ENCODE peak calls at places on chromosomes 13 and 19, in six cellular contexts. One of them, this sample, is unnamed.

GRCh38 chr13:110403721-110404120 is 96.6 kb downstream of the COL4A2 start:
- DNase-seq in esophagus squamous epithelium: no peak
- DNase-seq in AG04450: no peak
- DNase-seq in lower lobe of right lung: no peak
- DNase-seq in colonic mucosa: no peak
- DNase-seq in left ventricle myocardium inferior: no peak
- DNase-seq in this sample: no peak

GRCh38 chr19:6632002-6632621 is 37.8 kb downstream of the TNFSF14 start:
- DNase-seq in esophagus squamous epithelium: peak
- DNase-seq in AG04450: no peak
- DNase-seq in lower lobe of right lung: no peak
- DNase-seq in colonic mucosa: peak
- DNase-seq in left ventricle myocardium inferior: no peak
- DNase-seq in this sample: peak

GRCh38 chr13:84037937-84038464 is 155.7 kb upstream of the SLITRK1 start:
- DNase-seq in esophagus squamous epithelium: no peak
- DNase-seq in AG04450: no peak
- DNase-seq in lower lobe of right lung: no peak
- DNase-seq in colonic mucosa: no peak
- DNase-seq in left ventricle myocardium inferior: no peak
- DNase-seq in this sample: no peak

GRCh38 chr13:98055623-98056022 is 87.3 kb upstream of the FARP1 start:
- DNase-seq in esophagus squamous epithelium: no peak
- DNase-seq in AG04450: no peak
- DNase-seq in lower lobe of right lung: no peak
- DNase-seq in colonic mucosa: no peak
- DNase-seq in left ventricle myocardium inferior: no peak
- DNase-seq in this sample: no peak

GRCh38 chr13:91690944-91691343 is 292.5 kb downstream of the GPC5 start:
- DNase-seq in esophagus squamous epithelium: no peak
- DNase-seq in AG04450: no peak
- DNase-seq in lower lobe of right lung: no peak
- DNase-seq in colonic mucosa: no peak
- DNase-seq in left ventricle myocardium inferior: no peak
- DNase-seq in this sample: no peak

GRCh38 chr13:98674968-98675528 is 77.4 kb downstream of the SLC15A1 start:
- DNase-seq in esophagus squamous epithelium: no peak
- DNase-seq in AG04450: no peak
- DNase-seq in lower lobe of right lung: no peak
- DNase-seq in colonic mucosa: no peak
- DNase-seq in left ventricle myocardium inferior: no peak
- DNase-seq in this sample: no peak

GRCh38 chr13:87677334-87678234 is 6.4 kb downstream of the SLITRK5 start:
- DNase-seq in esophagus squamous epithelium: no peak
- DNase-seq in AG04450: no peak
- DNase-seq in lower lobe of right lung: peak
- DNase-seq in colonic mucosa: no peak
- DNase-seq in left ventricle myocardium inferior: no peak
- DNase-seq in this sample: no peak

GRCh38 chr13:31191748-31192147 is 8.0 kb upstream of the B3GLCT start:
- DNase-seq in esophagus squamous epithelium: no peak
- DNase-seq in AG04450: no peak
- DNase-seq in lower lobe of right lung: no peak
- DNase-seq in colonic mucosa: no peak
- DNase-seq in left ventricle myocardium inferior: no peak
- DNase-seq in this sample: peak

GRCh38 chr13:76885203-76886004 is 801 bp downstream of the KCTD12 start:
- DNase-seq in esophagus squamous epithelium: peak
- DNase-seq in AG04450: no peak
- DNase-seq in lower lobe of right lung: peak
- DNase-seq in colonic mucosa: peak
- DNase-seq in left ventricle myocardium inferior: peak
- DNase-seq in this sample: peak

GRCh38 chr13:91058066-91058465 is 289.4 kb upstream of the MIR17HG start:
- DNase-seq in esophagus squamous epithelium: no peak
- DNase-seq in AG04450: no peak
- DNase-seq in lower lobe of right lung: no peak
- DNase-seq in colonic mucosa: no peak
- DNase-seq in left ventricle myocardium inferior: no peak
- DNase-seq in this sample: no peak

GRCh38 chr13:90738881-90739280 is 608.6 kb upstream of the MIR17HG start:
- DNase-seq in esophagus squamous epithelium: no peak
- DNase-seq in AG04450: no peak
- DNase-seq in lower lobe of right lung: no peak
- DNase-seq in colonic mucosa: no peak
- DNase-seq in left ventricle myocardium inferior: no peak
- DNase-seq in this sample: no peak

GRCh38 chr19:14347999-14348889 is 33.0 kb upstream of the ADGRE5 start:
- DNase-seq in esophagus squamous epithelium: no peak
- DNase-seq in AG04450: no peak
- DNase-seq in lower lobe of right lung: peak
- DNase-seq in colonic mucosa: peak
- DNase-seq in left ventricle myocardium inferior: peak
- DNase-seq in this sample: peak

GRCh38 chr19:4115818-4116385 is 8.0 kb downstream of the MAP2K2 start:
- DNase-seq in esophagus squamous epithelium: no peak
- DNase-seq in AG04450: no peak
- DNase-seq in lower lobe of right lung: no peak
- DNase-seq in colonic mucosa: no peak
- DNase-seq in left ventricle myocardium inferior: no peak
- DNase-seq in this sample: no peak

GRCh38 chr19:10625003-10625761 is at the start of gene SLC44A2:
- DNase-seq in esophagus squamous epithelium: no peak
- DNase-seq in AG04450: no peak
- DNase-seq in lower lobe of right lung: peak
- DNase-seq in colonic mucosa: peak
- DNase-seq in left ventricle myocardium inferior: peak
- DNase-seq in this sample: peak

GRCh38 chr19:36169084-36169760 is 17.0 kb upstream of the COX7A1 start:
- DNase-seq in esophagus squamous epithelium: no peak
- DNase-seq in AG04450: no peak
- DNase-seq in lower lobe of right lung: no peak
- DNase-seq in colonic mucosa: peak
- DNase-seq in left ventricle myocardium inferior: no peak
- DNase-seq in this sample: peak

GRCh38 chr19:29098863-29099481 is 114.0 kb downstream of the UQCRFS1 start:
- DNase-seq in esophagus squamous epithelium: no peak
- DNase-seq in AG04450: peak
- DNase-seq in lower lobe of right lung: peak
- DNase-seq in colonic mucosa: peak
- DNase-seq in left ventricle myocardium inferior: peak
- DNase-seq in this sample: no peak

GRCh38 chr13:44416297-44416696 is 42.7 kb downstream of the SERP2 start:
- DNase-seq in esophagus squamous epithelium: no peak
- DNase-seq in AG04450: no peak
- DNase-seq in lower lobe of right lung: no peak
- DNase-seq in colonic mucosa: no peak
- DNase-seq in left ventricle myocardium inferior: no peak
- DNase-seq in this sample: no peak

GRCh38 chr19:29491491-29491890 is 34.3 kb upstream of the VSTM2B start:
- DNase-seq in esophagus squamous epithelium: no peak
- DNase-seq in AG04450: no peak
- DNase-seq in lower lobe of right lung: peak
- DNase-seq in colonic mucosa: no peak
- DNase-seq in left ventricle myocardium inferior: no peak
- DNase-seq in this sample: no peak

GRCh38 chr19:44847144-44848035 is 1.3 kb downstream of the NECTIN2 start:
- DNase-seq in esophagus squamous epithelium: no peak
- DNase-seq in AG04450: no peak
- DNase-seq in lower lobe of right lung: peak
- DNase-seq in colonic mucosa: peak
- DNase-seq in left ventricle myocardium inferior: peak
- DNase-seq in this sample: peak

GRCh38 chr19:15445807-15446376 is 3.9 kb downstream of the WIZ start:
- DNase-seq in esophagus squamous epithelium: no peak
- DNase-seq in AG04450: no peak
- DNase-seq in lower lobe of right lung: no peak
- DNase-seq in colonic mucosa: no peak
- DNase-seq in left ventricle myocardium inferior: peak
- DNase-seq in this sample: no peak

GRCh38 chr19:6744381-6745288 is 5.2 kb downstream of the TRIP10 start:
- DNase-seq in esophagus squamous epithelium: no peak
- DNase-seq in AG04450: peak
- DNase-seq in lower lobe of right lung: peak
- DNase-seq in colonic mucosa: peak
- DNase-seq in left ventricle myocardium inferior: peak
- DNase-seq in this sample: peak

GRCh38 chr19:57903298-57904174 is 12.9 kb downstream of the ZNF417 start:
- DNase-seq in esophagus squamous epithelium: no peak
- DNase-seq in AG04450: no peak
- DNase-seq in lower lobe of right lung: no peak
- DNase-seq in colonic mucosa: no peak
- DNase-seq in left ventricle myocardium inferior: no peak
- DNase-seq in this sample: peak

GRCh38 chr19:42531313-42531712 is 3.0 kb upstream of the CEACAM1 start:
- DNase-seq in esophagus squamous epithelium: no peak
- DNase-seq in AG04450: no peak
- DNase-seq in lower lobe of right lung: no peak
- DNase-seq in colonic mucosa: no peak
- DNase-seq in left ventricle myocardium inferior: no peak
- DNase-seq in this sample: no peak

GRCh38 chr19:56681702-56682101 is 10.1 kb upstream of the ZNF835 start:
- DNase-seq in esophagus squamous epithelium: no peak
- DNase-seq in AG04450: no peak
- DNase-seq in lower lobe of right lung: no peak
- DNase-seq in colonic mucosa: no peak
- DNase-seq in left ventricle myocardium inferior: no peak
- DNase-seq in this sample: no peak

GRCh38 chr13:44703371-44703770 is 127.2 kb upstream of the TSC22D1 start:
- DNase-seq in esophagus squamous epithelium: no peak
- DNase-seq in AG04450: no peak
- DNase-seq in lower lobe of right lung: no peak
- DNase-seq in colonic mucosa: no peak
- DNase-seq in left ventricle myocardium inferior: no peak
- DNase-seq in this sample: no peak

GRCh38 chr19:33464010-33464732 is 57.4 kb downstream of the PEPD start:
- DNase-seq in esophagus squamous epithelium: no peak
- DNase-seq in AG04450: no peak
- DNase-seq in lower lobe of right lung: peak
- DNase-seq in colonic mucosa: no peak
- DNase-seq in left ventricle myocardium inferior: no peak
- DNase-seq in this sample: no peak

GRCh38 chr13:27599845-27600553 is 20.3 kb downstream of the LNX2 start:
- DNase-seq in esophagus squamous epithelium: no peak
- DNase-seq in AG04450: no peak
- DNase-seq in lower lobe of right lung: no peak
- DNase-seq in colonic mucosa: no peak
- DNase-seq in left ventricle myocardium inferior: no peak
- DNase-seq in this sample: peak

GRCh38 chr13:95679722-95680121 is 2.8 kb downstream of the DNAJC3 start:
- DNase-seq in esophagus squamous epithelium: no peak
- DNase-seq in AG04450: no peak
- DNase-seq in lower lobe of right lung: no peak
- DNase-seq in colonic mucosa: no peak
- DNase-seq in left ventricle myocardium inferior: no peak
- DNase-seq in this sample: no peak
- H3K27ac ChIP-seq in esophagus squamous epithelium: no peak
- H3K27ac ChIP-seq in AG04450: no peak
- H3K27ac ChIP-seq in lower lobe of right lung: no peak
- H3K27ac ChIP-seq in colonic mucosa: no peak
- H3K27ac ChIP-seq in left ventricle myocardium inferior: no peak
- H3K27ac ChIP-seq in this sample: no peak

GRCh38 chr13:94595006-94595942 is 678 bp downstream of the TGDS start:
- DNase-seq in esophagus squamous epithelium: no peak
- DNase-seq in AG04450: no peak
- DNase-seq in lower lobe of right lung: no peak
- DNase-seq in colonic mucosa: peak
- DNase-seq in left ventricle myocardium inferior: no peak
- DNase-seq in this sample: peak

GRCh38 chr13:94596575-94596971 is 621 bp upstream of the TGDS start:
- DNase-seq in esophagus squamous epithelium: no peak
- DNase-seq in AG04450: no peak
- DNase-seq in lower lobe of right lung: no peak
- DNase-seq in colonic mucosa: peak
- DNase-seq in left ventricle myocardium inferior: no peak
- DNase-seq in this sample: no peak

GRCh38 chr13:94595943-94596574 is at the start of gene TGDS:
- DNase-seq in esophagus squamous epithelium: peak
- DNase-seq in AG04450: peak
- DNase-seq in lower lobe of right lung: peak
- DNase-seq in colonic mucosa: peak
- DNase-seq in left ventricle myocardium inferior: peak
- DNase-seq in this sample: peak

GRCh38 chr13:94599877-94600276 is 1.8 kb upstream of the GPR180 start:
- DNase-seq in esophagus squamous epithelium: no peak
- DNase-seq in AG04450: no peak
- DNase-seq in lower lobe of right lung: no peak
- DNase-seq in colonic mucosa: no peak
- DNase-seq in left ventricle myocardium inferior: no peak
- DNase-seq in this sample: peak

DNA sequence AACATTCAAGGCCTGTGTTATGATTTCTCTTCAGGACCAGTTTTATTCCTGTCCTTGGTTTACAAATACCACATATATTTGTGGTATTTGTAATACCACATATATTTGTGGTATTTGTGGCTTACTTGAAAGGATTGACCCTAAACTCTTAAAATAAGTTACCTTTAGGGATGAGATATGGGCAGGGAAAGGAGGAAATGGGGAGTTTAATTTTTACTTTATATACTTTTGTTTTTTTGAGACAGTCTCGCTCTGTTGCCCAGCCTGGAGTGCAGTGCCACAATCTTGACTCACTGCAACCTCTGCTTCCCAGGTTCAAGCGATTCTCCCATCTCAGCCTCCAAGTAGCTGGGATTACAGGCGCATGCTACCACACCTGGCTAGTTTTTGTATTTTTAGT is 2.3 kb upstream of the TGDS start:
- DNase-seq in esophagus squamous epithelium: no peak
- DNase-seq in AG04450: no peak
- DNase-seq in lower lobe of right lung: no peak
- DNase-seq in colonic mucosa: no peak
- DNase-seq in left ventricle myocardium inferior: no peak
- DNase-seq in this sample: no peak
- H3K27ac ChIP-seq in esophagus squamous epithelium: no peak
- H3K27ac ChIP-seq in AG04450: peak
- H3K27ac ChIP-seq in lower lobe of right lung: no peak
- H3K27ac ChIP-seq in colonic mucosa: no peak
- H3K27ac ChIP-seq in left ventricle myocardium inferior: no peak
- H3K27ac ChIP-seq in this sample: no peak

GRCh38 chr19:47093841-47094240 is 19.7 kb downstream of the ZC3H4 start:
- DNase-seq in esophagus squamous epithelium: no peak
- DNase-seq in AG04450: no peak
- DNase-seq in lower lobe of right lung: no peak
- DNase-seq in colonic mucosa: no peak
- DNase-seq in left ventricle myocardium inferior: no peak
- DNase-seq in this sample: no peak
- H3K27ac ChIP-seq in esophagus squamous epithelium: peak
- H3K27ac ChIP-seq in AG04450: no peak
- H3K27ac ChIP-seq in lower lobe of right lung: peak
- H3K27ac ChIP-seq in colonic mucosa: peak
- H3K27ac ChIP-seq in left ventricle myocardium inferior: peak
- H3K27ac ChIP-seq in this sample: peak

DNA sequence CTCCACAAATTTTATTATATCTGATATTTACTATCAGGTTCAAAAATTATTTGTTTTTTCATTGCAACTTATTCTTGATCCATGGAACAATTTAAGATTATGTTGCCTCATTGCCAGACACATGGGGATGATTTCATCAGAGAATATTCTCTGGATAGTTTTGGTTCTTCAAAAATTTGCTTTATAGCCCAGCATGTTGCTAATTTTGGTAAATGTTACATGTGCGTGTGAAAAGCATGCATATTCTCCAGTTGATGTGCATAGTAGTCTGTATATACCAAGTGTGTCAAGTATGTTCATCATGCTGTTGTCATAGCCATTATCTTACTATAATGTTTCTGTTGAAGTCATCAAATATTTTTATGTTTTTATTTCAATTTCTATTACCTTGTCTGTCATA is 122.3 kb downstream of the RFC3 start:
- DNase-seq in esophagus squamous epithelium: no peak
- DNase-seq in AG04450: no peak
- DNase-seq in lower lobe of right lung: no peak
- DNase-seq in colonic mucosa: no peak
- DNase-seq in left ventricle myocardium inferior: no peak
- DNase-seq in this sample: no peak
- H3K27ac ChIP-seq in esophagus squamous epithelium: no peak
- H3K27ac ChIP-seq in AG04450: no peak
- H3K27ac ChIP-seq in lower lobe of right lung: no peak
- H3K27ac ChIP-seq in colonic mucosa: no peak
- H3K27ac ChIP-seq in left ventricle myocardium inferior: no peak
- H3K27ac ChIP-seq in this sample: no peak